ENCODE peak calls at places on chromosomes 2 and 18, in five cellular contexts. One of them, this sample, is unnamed.
A peak's percentile ranks its signal among the peaks of the same experiment; 100 is the strongest.

GRCh38 chr2:231530099-231531085 is at the start of gene NMUR1:
- DNase-seq in IMR-90: no peak
- DNase-seq in hepatocyte: peak; percentile 72
- DNase-seq in fibroblast of lung: peak; percentile 10
- DNase-seq in H1: no peak
- DNase-seq in this sample: peak; percentile 69

GRCh38 chr2:5985551-5986229 is 293.5 kb downstream of the SOX11 start:
- DNase-seq in IMR-90: no peak
- DNase-seq in hepatocyte: no peak
- DNase-seq in fibroblast of lung: no peak
- DNase-seq in H1: no peak
- DNase-seq in this sample: no peak

GRCh38 chr2:30670453-30670852 is 136.8 kb downstream of the CAPN13 start:
- DNase-seq in IMR-90: no peak
- DNase-seq in hepatocyte: no peak
- DNase-seq in fibroblast of lung: no peak
- DNase-seq in H1: no peak
- DNase-seq in this sample: peak; percentile 76

GRCh38 chr2:36031476-36031875 is 324.1 kb upstream of the CRIM1 start:
- DNase-seq in IMR-90: no peak
- DNase-seq in hepatocyte: no peak
- DNase-seq in fibroblast of lung: no peak
- DNase-seq in H1: no peak
- DNase-seq in this sample: no peak

GRCh38 chr2:135473567-135473966 is 57.5 kb downstream of the ZRANB3 start:
- DNase-seq in IMR-90: peak; percentile 8
- DNase-seq in hepatocyte: peak; percentile 11
- DNase-seq in fibroblast of lung: peak; percentile 14
- DNase-seq in H1: no peak
- DNase-seq in this sample: peak; percentile 82

GRCh38 chr18:63553117-63553516 is 10.9 kb downstream of the SERPINB12 start:
- DNase-seq in IMR-90: peak; percentile 62
- DNase-seq in hepatocyte: peak; percentile 31
- DNase-seq in fibroblast of lung: peak; percentile 18
- DNase-seq in H1: no peak
- DNase-seq in this sample: no peak

GRCh38 chr2:109280804-109281203 is 151.8 kb downstream of the SH3RF3 start:
- DNase-seq in IMR-90: no peak
- DNase-seq in hepatocyte: no peak
- DNase-seq in fibroblast of lung: no peak
- DNase-seq in H1: no peak
- DNase-seq in this sample: peak; percentile 79

GRCh38 chr2:146587291-146587713 is 1257.5 kb upstream of the ACVR2A start:
- DNase-seq in IMR-90: no peak
- DNase-seq in hepatocyte: no peak
- DNase-seq in fibroblast of lung: no peak
- DNase-seq in H1: no peak
- DNase-seq in this sample: no peak

GRCh38 chr2:182241936-182242335 is 184.9 kb downstream of the PDE1A start:
- DNase-seq in IMR-90: peak; percentile 4
- DNase-seq in hepatocyte: no peak
- DNase-seq in fibroblast of lung: no peak
- DNase-seq in H1: no peak
- DNase-seq in this sample: no peak

GRCh38 chr2:1633092-1633721 is 111.1 kb downstream of the PXDN start:
- DNase-seq in IMR-90: peak; percentile 48
- DNase-seq in hepatocyte: peak; percentile 50
- DNase-seq in fibroblast of lung: no peak
- DNase-seq in H1: no peak
- DNase-seq in this sample: no peak

GRCh38 chr2:218294430-218294999 is 2.2 kb upstream of the TMBIM1 start:
- DNase-seq in IMR-90: no peak
- DNase-seq in hepatocyte: no peak
- DNase-seq in fibroblast of lung: no peak
- DNase-seq in H1: no peak
- DNase-seq in this sample: no peak

GRCh38 chr2:126317797-126318431 is 338.0 kb upstream of the GYPC start:
- DNase-seq in IMR-90: no peak
- DNase-seq in hepatocyte: no peak
- DNase-seq in fibroblast of lung: peak; percentile 29
- DNase-seq in H1: no peak
- DNase-seq in this sample: no peak

GRCh38 chr2:70503896-70504295 is 49.7 kb downstream of the TGFA start:
- DNase-seq in IMR-90: no peak
- DNase-seq in hepatocyte: no peak
- DNase-seq in fibroblast of lung: no peak
- DNase-seq in H1: no peak
- DNase-seq in this sample: no peak

GRCh38 chr2:70508711-70509462 is 44.7 kb downstream of the TGFA start:
- DNase-seq in IMR-90: no peak
- DNase-seq in hepatocyte: no peak
- DNase-seq in fibroblast of lung: no peak
- DNase-seq in H1: no peak
- DNase-seq in this sample: no peak

GRCh38 chr2:70509565-70509964 is 44.1 kb downstream of the TGFA start:
- DNase-seq in IMR-90: no peak
- DNase-seq in hepatocyte: no peak
- DNase-seq in fibroblast of lung: no peak
- DNase-seq in H1: no peak
- DNase-seq in this sample: no peak

GRCh38 chr2:70504750-70505149 is 48.9 kb downstream of the TGFA start:
- DNase-seq in IMR-90: no peak
- DNase-seq in hepatocyte: no peak
- DNase-seq in fibroblast of lung: no peak
- DNase-seq in H1: no peak
- DNase-seq in this sample: no peak

DNA sequence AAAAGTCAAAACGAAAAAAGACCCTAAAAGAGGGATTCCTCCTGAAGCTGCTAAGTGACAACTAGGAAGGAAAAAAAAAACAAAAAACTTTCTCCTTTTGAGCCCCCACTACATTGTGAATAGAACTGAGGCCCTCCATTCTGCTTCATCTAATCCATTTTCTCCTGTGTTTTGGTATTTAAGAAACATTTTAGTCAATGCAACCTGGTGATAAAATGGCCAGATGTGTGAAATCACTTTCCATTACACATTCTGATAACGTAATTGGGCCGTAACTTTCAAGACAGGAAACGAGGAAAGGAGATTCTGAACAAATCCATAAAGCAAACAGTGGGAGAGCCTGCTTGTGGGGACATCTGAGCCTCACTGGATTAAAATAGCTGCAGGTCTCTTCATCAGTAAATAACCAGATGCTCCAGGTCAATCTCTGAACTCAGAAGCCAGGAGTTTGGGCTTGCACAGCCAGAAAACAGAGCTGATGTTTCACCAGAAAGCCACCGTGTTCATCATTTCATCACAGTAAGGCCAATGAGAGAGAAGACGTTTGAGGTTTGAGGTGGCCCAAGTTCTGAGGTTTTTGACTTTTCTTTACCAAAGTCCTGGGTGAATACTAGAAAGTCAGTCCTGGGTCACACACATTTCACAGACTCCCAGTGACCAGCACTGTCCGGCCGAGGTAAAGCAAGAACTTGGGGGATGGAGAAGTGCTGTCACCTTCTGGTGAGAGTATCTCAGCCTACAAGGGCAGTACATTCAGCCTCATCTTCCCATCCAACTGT is 47.8 kb downstream of the TGFA start:
- DNase-seq in IMR-90: no peak
- DNase-seq in hepatocyte: no peak
- DNase-seq in fibroblast of lung: no peak
- DNase-seq in H1: no peak
- DNase-seq in this sample: no peak
- H2AFZ ChIP-seq in IMR-90: no peak overlapping the region
- H2AFZ ChIP-seq in hepatocyte: no peak overlapping the region
- H2AFZ ChIP-seq in fibroblast of lung: no peak overlapping the region
- H2AFZ ChIP-seq in H1: no peak overlapping the region
- H2AFZ ChIP-seq in this sample: no peak overlapping the region

GRCh38 chr2:122669627-122670026 is 914.2 kb downstream of the TSN start:
- DNase-seq in IMR-90: no peak
- DNase-seq in hepatocyte: no peak
- DNase-seq in fibroblast of lung: no peak
- DNase-seq in H1: no peak
- DNase-seq in this sample: no peak
- H3K4me2 ChIP-seq in IMR-90: no peak overlapping the region
- H3K4me2 ChIP-seq in hepatocyte: no peak overlapping the region
- H3K4me2 ChIP-seq in fibroblast of lung: no peak overlapping the region
- H3K4me2 ChIP-seq in H1: no peak overlapping the region
- H3K4me2 ChIP-seq in this sample: no peak overlapping the region

GRCh38 chr2:160075171-160075570 is 12.8 kb upstream of the PLA2R1 start:
- DNase-seq in IMR-90: peak; percentile 33
- DNase-seq in hepatocyte: no peak
- DNase-seq in fibroblast of lung: peak; percentile 91
- DNase-seq in H1: no peak
- DNase-seq in this sample: no peak

GRCh38 chr2:160076935-160077334 is 14.5 kb upstream of the PLA2R1 start:
- DNase-seq in IMR-90: no peak
- DNase-seq in hepatocyte: no peak
- DNase-seq in fibroblast of lung: no peak
- DNase-seq in H1: no peak
- DNase-seq in this sample: no peak

GRCh38 chr2:160073284-160073888 is 11.0 kb upstream of the PLA2R1 start:
- DNase-seq in IMR-90: no peak
- DNase-seq in hepatocyte: no peak
- DNase-seq in fibroblast of lung: no peak
- DNase-seq in H1: no peak
- DNase-seq in this sample: no peak

GRCh38 chr2:160077912-160078585 is 15.6 kb upstream of the PLA2R1 start:
- DNase-seq in IMR-90: no peak
- DNase-seq in hepatocyte: peak; percentile 19
- DNase-seq in fibroblast of lung: no peak
- DNase-seq in H1: no peak
- DNase-seq in this sample: no peak

DNA sequence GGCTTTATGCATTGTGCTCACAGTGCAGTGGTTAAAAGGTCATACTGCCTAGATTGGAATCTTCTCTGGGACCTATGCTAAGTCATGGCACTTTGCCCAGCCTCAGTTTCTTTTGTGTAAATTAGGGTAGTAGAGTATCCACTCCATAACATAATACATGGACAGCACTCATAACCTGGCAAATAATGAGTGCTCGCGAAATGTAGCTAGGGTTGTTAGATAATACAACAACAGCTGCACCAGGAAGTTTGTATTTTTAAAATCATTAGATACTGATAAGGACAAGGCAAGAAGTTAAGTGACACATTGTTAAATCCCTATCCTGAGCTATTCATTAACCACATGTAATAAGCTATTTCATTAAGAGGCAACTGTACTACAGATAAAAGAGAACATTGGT is 13.8 kb upstream of the PLA2R1 start:
- DNase-seq in IMR-90: no peak
- DNase-seq in hepatocyte: no peak
- DNase-seq in fibroblast of lung: no peak
- DNase-seq in H1: no peak
- DNase-seq in this sample: no peak
- H3K27ac ChIP-seq in IMR-90: no peak overlapping the region
- H3K27ac ChIP-seq in hepatocyte: peak overlapping the region; percentile 70
- H3K27ac ChIP-seq in fibroblast of lung: no peak overlapping the region
- H3K27ac ChIP-seq in H1: no peak overlapping the region
- H3K27ac ChIP-seq in this sample: no peak overlapping the region

DNA sequence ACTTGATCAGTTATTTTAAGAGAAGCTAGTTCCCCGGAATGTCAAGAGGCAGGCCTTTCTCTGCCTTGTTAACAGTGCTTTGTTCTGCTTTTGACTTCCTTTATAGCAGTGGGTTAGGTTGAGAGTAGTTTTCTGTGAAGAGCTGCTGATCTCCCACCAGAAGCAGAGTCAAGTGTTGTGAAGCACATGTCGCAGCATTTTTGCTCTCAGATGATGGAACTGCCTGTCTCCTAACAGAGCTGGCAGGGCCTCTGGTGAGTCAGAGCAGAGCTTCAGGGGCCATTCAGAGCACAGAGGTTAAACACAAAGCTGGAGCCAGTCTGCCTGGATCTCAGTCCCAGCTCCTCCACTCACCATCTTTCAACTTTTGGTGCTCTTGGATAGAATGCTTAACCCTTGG is 871.9 kb downstream of the SLC4A3 start:
- DNase-seq in IMR-90: peak; percentile 80
- DNase-seq in hepatocyte: peak; percentile 68
- DNase-seq in fibroblast of lung: peak; percentile 76
- DNase-seq in H1: no peak
- DNase-seq in this sample: no peak
- H2AFZ ChIP-seq in IMR-90: peak overlapping the region; percentile 82
- H2AFZ ChIP-seq in hepatocyte: peak overlapping the region; percentile 5
- H2AFZ ChIP-seq in fibroblast of lung: peak overlapping the region; percentile 67
- H2AFZ ChIP-seq in H1: peak overlapping the region; percentile 98
- H2AFZ ChIP-seq in this sample: no peak overlapping the region